ENCODE peak calls at places on chromosomes 16 and 17, in seven cellular contexts. D, M, B, I, J, C and A are unnamed samples.

GRCh38 chr16:87713469-87714229 is 52.1 kb downstream of the KLHDC4 start:
- DNase-seq in I (no peak), M (no peak), C (no peak), B (no peak), J (no peak), D (no peak), A (no peak)

GRCh38 chr16:20904507-20905079 is 4.0 kb downstream of the LYRM1 start:
- DNase-seq in I (no peak), B (peak; percentile 82), C (no peak), M (no peak), J (peak; percentile 30), D (peak; percentile 86), A (peak; percentile 41)

GRCh38 chr16:10976663-10977062 is 32.3 kb downstream of the CLEC16A start:
- DNase-seq in I (no peak), B (peak; percentile 35), C (no peak), M (no peak), J (no peak), D (no peak), A (no peak)

GRCh38 chr16:1821861-1822611 is 4.6 kb downstream of the HAGH start:
- DNase-seq in M (no peak), D (no peak), B (no peak), C (no peak), J (no peak), I (no peak), A (peak; percentile 73)

GRCh38 chr16:77869997-77870813 is 81.8 kb downstream of the VAT1L start:
- DNase-seq in M (no peak), J (no peak), D (peak; percentile 18), B (peak; percentile 54), C (no peak), I (no peak), A (no peak)

GRCh38 chr17:80284631-80285030 is 24.0 kb downstream of the RNF213 start:
- DNase-seq in I (no peak), J (no peak), D (no peak), C (peak; percentile 65), M (no peak), B (no peak), A (no peak)

GRCh38 chr17:72687941-72688340 is 404.5 kb downstream of the SLC39A11 start:
- DNase-seq in C (no peak), I (no peak), D (no peak), B (no peak), J (no peak), M (no peak), A (peak; percentile 93)

GRCh38 chr16:87062569-87063442 is 254.4 kb downstream of the C16orf95 start:
- DNase-seq in M (no peak), I (peak; percentile 50), D (peak; percentile 79), J (peak; percentile 73), B (peak; percentile 71), C (peak; percentile 82), A (peak; percentile 68)

GRCh38 chr16:81873843-81874752 is 95.0 kb downstream of the PLCG2 start:
- DNase-seq in C (peak; percentile 77), M (peak; percentile 73), B (peak; percentile 30), I (peak; percentile 59), J (peak; percentile 67), D (peak; percentile 47), A (peak; percentile 61)

GRCh38 chr16:2820836-2821482 is 3.9 kb downstream of the PRSS21 start:
- DNase-seq in B (no peak), D (no peak), M (peak; percentile 57), I (no peak), C (no peak), J (no peak), A (no peak)

GRCh38 chr17:55414983-55415382 is 6.7 kb downstream of the MMD start:
- DNase-seq in J (no peak), M (no peak), B (no peak), C (no peak), D (no peak), I (no peak), A (no peak)

GRCh38 chr16:23334950-23335349 is 32.8 kb downstream of the SCNN1B start:
- DNase-seq in J (no peak), B (no peak), D (no peak), M (no peak), I (no peak), C (no peak), A (no peak)

GRCh38 chr17:45147102-45147580 is 1.1 kb upstream of the HEXIM1 start:
- DNase-seq in M (no peak), I (peak; percentile 51), C (no peak), D (no peak), J (peak; percentile 66), B (no peak), A (peak; percentile 61)

GRCh38 chr16:68229431-68230175 is 6.3 kb downstream of the ESRP2 start:
- DNase-seq in B (peak; percentile 71), I (no peak), D (peak; percentile 76), C (peak; percentile 61), J (peak; percentile 52), M (no peak), A (peak; percentile 49)

GRCh38 chr17:5837055-5837491 is 233.1 kb upstream of the WSCD1 start:
- DNase-seq in B (peak; percentile 22), M (no peak), C (no peak), J (no peak), D (peak; percentile 25), I (no peak), A (peak; percentile 95)

GRCh38 chr17:17667231-17667630 is 14.0 kb upstream of the RAI1 start:
- DNase-seq in D (no peak), C (no peak), B (no peak), I (no peak), J (no peak), M (no peak), A (no peak)

GRCh38 chr17:78263736-78264340 is 32.4 kb downstream of the TMEM235 start:
- DNase-seq in B (no peak), I (no peak), D (no peak), C (no peak), M (peak; percentile 59), J (no peak), A (no peak)

GRCh38 chr17:45320931-45321461 is 4.2 kb upstream of the MAP3K14 start:
- DNase-seq in M (no peak), B (peak; percentile 98), J (no peak), D (peak; percentile 83), I (no peak), C (no peak), A (peak; percentile 79)

GRCh38 chr17:31094600-31095238 is at the start of gene NF1:
- DNase-seq in I (peak; percentile 96), J (peak; percentile 98), B (peak; percentile 96), M (peak; percentile 98), C (peak; percentile 93), D (peak; percentile 95), A (peak; percentile 94)

GRCh38 chr16:31700530-31701388 is 172.8 kb upstream of the ZNF267 start:
- DNase-seq in I (peak; percentile 88), D (peak; percentile 50), M (peak; percentile 93), C (peak; percentile 93), J (peak; percentile 92), B (peak; percentile 44), A (peak; percentile 92)

GRCh38 chr17:31279401-31279800 is 17.6 kb downstream of the OMG start:
- DNase-seq in M (no peak), J (no peak), C (no peak), B (no peak), I (no peak), D (peak; percentile 62), A (no peak)

GRCh38 chr17:51803161-51803560 is 355.4 kb downstream of the CA10 start:
- DNase-seq in C (no peak), D (no peak), M (no peak), B (no peak), I (no peak), J (no peak), A (no peak)

GRCh38 chr16:7601100-7601499 is 268.5 kb downstream of the RBFOX1 start:
- DNase-seq in M (no peak), C (no peak), D (no peak), I (no peak), B (no peak), J (no peak), A (no peak)

DNA sequence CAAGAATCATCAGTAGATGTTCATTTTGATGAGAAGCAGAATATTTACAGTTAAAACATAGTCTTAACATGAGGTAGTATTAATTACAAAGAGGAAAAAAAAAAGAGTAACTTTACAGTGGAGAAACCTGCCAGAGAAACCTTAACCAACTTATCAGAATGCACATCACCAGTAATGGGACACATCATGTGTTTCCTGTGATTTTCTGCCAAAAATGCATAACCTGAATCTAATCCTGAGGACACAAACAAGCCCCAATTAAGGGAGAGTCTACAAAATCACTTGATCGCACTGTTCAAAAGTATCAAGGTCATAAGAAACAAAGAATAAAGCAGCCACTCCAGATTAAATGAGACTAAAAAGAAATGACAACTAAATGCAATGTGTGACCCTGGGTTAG is 18.2 kb upstream of the QRICH2 start:
- DNase-seq in D (no peak), B (no peak), M (no peak), I (no peak), C (no peak), J (no peak), A (no peak)
- TF ChIP-seq CTCF in D (no peak), B (no peak), M (no peak), I (no peak), C (no peak), J (no peak), A (no peak)

DNA sequence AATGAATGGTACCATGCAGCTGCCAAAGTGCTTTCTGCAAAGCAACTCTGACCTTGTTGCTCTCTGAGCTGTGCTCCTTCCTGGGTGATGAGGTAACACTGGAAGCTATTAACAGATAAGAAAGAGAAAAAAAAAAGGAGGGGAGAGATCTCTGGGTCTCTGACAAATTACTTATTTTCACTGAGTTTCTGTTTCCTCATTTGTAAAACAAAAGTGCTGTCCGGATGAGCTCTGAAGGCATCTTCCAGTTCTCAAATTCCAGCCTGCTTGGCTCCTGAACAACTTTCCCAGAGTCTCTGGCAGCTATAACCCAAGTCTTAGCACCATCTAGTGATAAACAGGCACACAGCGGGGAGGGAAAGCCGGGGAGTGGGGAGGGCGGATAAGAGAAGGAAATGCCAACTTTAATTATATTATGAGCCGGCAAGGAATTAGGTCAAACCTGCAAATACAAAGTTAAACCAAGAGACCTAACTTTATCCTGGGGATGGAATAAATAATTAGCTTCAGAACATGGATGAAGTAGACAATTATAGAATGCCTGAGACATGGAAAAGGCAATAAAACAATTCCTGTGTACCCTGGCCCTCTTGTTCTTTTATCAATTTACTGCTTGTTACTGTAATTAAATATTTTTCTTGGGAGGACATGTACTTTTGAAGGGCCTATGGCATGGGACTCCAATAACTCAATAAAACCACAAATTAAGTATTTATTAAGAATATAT is 61.3 kb upstream of the KIFC3 start:
- DNase-seq in C (peak; percentile 64), B (peak; percentile 87), I (peak; percentile 68), M (peak; percentile 71), J (peak; percentile 71), D (peak; percentile 84), A (peak; percentile 74)
- TF ChIP-seq CTCF in C (no peak), B (peak; percentile 67), I (peak; percentile 51), M (peak; percentile 60), J (peak; percentile 63), D (peak; percentile 75), A (peak; percentile 81)

DNA sequence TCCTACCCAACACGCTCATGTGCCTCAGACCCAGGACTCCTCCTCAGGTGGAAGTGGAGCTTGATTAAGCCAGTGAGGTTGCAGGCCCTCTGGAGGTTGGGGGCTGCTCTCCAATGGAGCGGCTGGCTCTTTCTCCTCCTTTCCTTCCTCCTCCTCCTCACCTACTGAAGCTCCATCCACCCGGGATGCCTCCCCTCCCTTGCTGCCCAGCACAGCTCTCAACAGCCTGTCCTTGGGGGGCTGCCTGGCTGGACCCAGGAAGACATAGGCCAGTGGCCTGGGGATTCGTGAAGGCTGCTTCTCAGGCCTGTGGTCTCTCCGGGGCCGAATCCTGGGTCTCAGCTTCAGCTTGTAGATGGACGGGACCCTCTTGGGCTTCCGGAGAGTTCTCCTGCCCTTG is 8.2 kb downstream of the GAS2L2 start:
- DNase-seq in I (no peak), M (no peak), D (no peak), B (no peak), J (no peak), C (no peak), A (no peak)
- TF ChIP-seq CTCF in I (no peak), M (no peak), D (no peak), B (no peak), J (no peak), C (no peak), A (no peak)

GRCh38 chr16:18037051-18037450 is 299.5 kb downstream of the NPIPA8 start:
- DNase-seq in D (no peak), J (no peak), M (no peak), B (no peak), I (no peak), C (no peak), A (no peak)
- TF ChIP-seq CTCF in D (no peak), J (no peak), M (no peak), B (no peak), I (no peak), C (no peak), A (no peak)